ENCODE peak calls at places on chromosomes 11 and 22, in four cellular contexts. M, Z, C and P are unnamed samples.

GRCh38 chr11:69310934-69311766 is 17.2 kb downstream of the MYEOV start:
- DNase-seq in M (no peak), Z (no peak), C (peak), P (no peak)

GRCh38 chr11:43579171-43579918 is 101.2 kb upstream of the HSD17B12 start:
- DNase-seq in M (no peak), Z (peak), C (no peak), P (peak)

GRCh38 chr11:64400096-64400495 is 41.1 kb downstream of the RPS6KA4 start:
- DNase-seq in M (peak), Z (peak), C (no peak), P (peak)

GRCh38 chr11:116473236-116473769 is 299.5 kb downstream of the BUD13 start:
- DNase-seq in M (no peak), Z (peak), C (no peak), P (no peak)

GRCh38 chr11:58926251-58926650 is 13.0 kb upstream of the GLYATL1 start:
- DNase-seq in M (no peak), Z (peak), C (no peak), P (no peak)

GRCh38 chr22:23061471-23062280 is 8.6 kb upstream of the GNAZ start:
- DNase-seq in M (no peak), Z (no peak), C (peak), P (no peak)

GRCh38 chr11:111417011-111417765 is 38.1 kb upstream of the POU2AF1 start:
- DNase-seq in M (no peak), Z (no peak), C (no peak), P (no peak)

GRCh38 chr11:134734446-134734845 is 322.4 kb upstream of the B3GAT1 start:
- DNase-seq in M (peak), Z (no peak), C (no peak), P (no peak)

GRCh38 chr11:44765026-44765595 is 38.3 kb downstream of the TSPAN18 start:
- DNase-seq in M (no peak), Z (no peak), C (no peak), P (no peak)

GRCh38 chr22:44729391-44730012 is 22.9 kb upstream of the ARHGAP8 start:
- DNase-seq in M (peak), Z (peak), C (no peak), P (no peak)
- TF ChIP-seq CTCF in M (peak), Z (peak), C (peak), P (no peak)

GRCh38 chr11:75570559-75571139 is 8.6 kb downstream of the SERPINH1 start:
- DNase-seq in M (no peak), Z (no peak), C (no peak), P (no peak)

GRCh38 chr11:75568616-75569219 is 6.7 kb downstream of the SERPINH1 start:
- DNase-seq in M (no peak), Z (no peak), C (no peak), P (no peak)

GRCh38 chr11:75572744-75573143 is 10.7 kb downstream of the SERPINH1 start:
- DNase-seq in M (no peak), Z (no peak), C (no peak), P (no peak)

GRCh38 chr11:75574698-75575265 is 12.7 kb downstream of the SERPINH1 start:
- DNase-seq in M (no peak), Z (no peak), C (no peak), P (no peak)

GRCh38 chr11:75571625-75572024 is 9.6 kb downstream of the SERPINH1 start:
- DNase-seq in M (no peak), Z (no peak), C (peak), P (no peak)
- TF ChIP-seq CTCF in M (no peak), Z (no peak), C (no peak), P (no peak)

DNA sequence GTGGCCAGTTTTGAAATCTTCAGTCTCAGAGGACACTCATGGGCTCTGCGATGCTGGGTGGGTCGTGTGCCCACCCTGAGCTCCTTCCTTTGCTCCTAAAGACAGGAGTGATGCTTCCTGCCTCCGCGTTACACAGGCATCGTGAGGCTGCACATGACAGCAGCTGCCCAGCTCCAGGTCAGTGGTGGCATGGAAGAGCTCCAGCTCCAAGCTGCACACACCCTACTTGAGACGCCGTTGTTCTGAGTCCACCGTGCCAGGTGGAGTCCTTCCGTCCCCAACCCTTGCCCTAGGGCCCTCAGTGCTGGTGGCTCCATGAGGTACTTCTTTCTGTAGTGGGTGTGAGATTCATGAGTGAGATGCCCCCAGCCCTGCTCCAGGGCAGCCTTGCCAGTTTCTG is 794.1 kb downstream of the BRD1 start:
- DNase-seq in M (no peak), Z (no peak), C (peak), P (no peak)
- TF ChIP-seq CTCF in M (no peak), Z (no peak), C (no peak), P (no peak)

DNA sequence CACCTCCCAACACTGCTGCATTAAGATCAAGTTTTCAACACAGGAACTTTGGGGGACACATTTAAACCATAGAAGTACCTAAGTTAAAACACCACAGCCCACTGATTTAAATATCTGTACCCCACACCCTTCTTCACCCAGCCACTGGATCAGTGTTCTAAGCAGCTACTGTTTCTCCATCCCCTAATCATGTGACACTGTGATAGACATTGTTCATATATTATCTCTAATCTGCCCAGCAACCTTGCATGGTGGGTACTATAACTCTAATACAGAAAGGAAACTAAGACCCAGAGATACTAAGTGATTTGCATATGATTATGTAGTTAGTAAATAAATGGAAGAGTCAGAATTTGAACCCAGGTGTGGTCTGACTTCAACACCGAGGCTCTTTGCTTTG is 70.5 kb upstream of the NNMT start:
- DNase-seq in M (no peak), Z (no peak), C (no peak), P (no peak)
- TF ChIP-seq CTCF in M (no peak), Z (no peak), C (no peak), P (no peak)

DNA sequence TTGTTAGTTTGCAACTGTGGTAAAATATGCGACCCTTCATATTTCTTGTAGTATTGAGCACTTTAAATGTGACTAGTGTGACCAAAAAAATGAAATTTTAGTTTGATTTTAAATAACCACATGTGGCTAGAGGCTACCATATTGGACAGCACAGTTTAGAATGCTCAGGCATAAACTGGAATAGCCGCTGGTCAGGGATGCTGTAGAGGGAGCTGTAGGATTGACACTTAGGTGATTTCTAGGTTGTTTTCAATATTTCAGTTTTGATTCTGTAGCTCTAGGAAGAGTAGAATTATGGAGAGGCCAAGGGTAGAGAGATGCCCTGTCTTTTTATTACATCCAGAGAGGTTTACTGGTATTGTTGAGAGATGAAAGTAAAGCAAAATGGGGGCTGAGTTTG is 10.8 kb upstream of the VSIG10L2 start:
- DNase-seq in M (no peak), Z (no peak), C (no peak), P (no peak)
- TF ChIP-seq CTCF in M (peak), Z (no peak), C (no peak), P (no peak)

GRCh38 chr11:128689946-128690745 is 3.7 kb upstream of the FLI1 start:
- DNase-seq in M (no peak), Z (peak), C (no peak), P (no peak)

GRCh38 chr11:128692750-128693578 is 908 bp upstream of the FLI1 start:
- DNase-seq in M (peak), Z (peak), C (peak), P (peak)

GRCh38 chr11:128689586-128689945 is 4.3 kb upstream of the FLI1 start:
- DNase-seq in M (no peak), Z (no peak), C (no peak), P (no peak)

GRCh38 chr11:128690746-128691091 is 3.2 kb upstream of the FLI1 start:
- DNase-seq in M (no peak), Z (no peak), C (no peak), P (no peak)

GRCh38 chr11:128691802-128692749 is 1.8 kb upstream of the FLI1 start:
- DNase-seq in M (no peak), Z (no peak), C (no peak), P (no peak)
- TF ChIP-seq CTCF in M (peak), Z (peak), C (peak), P (no peak)

GRCh38 chr11:106156290-106156937 is 79.0 kb downstream of the AASDHPPT start:
- DNase-seq in M (peak), Z (peak), C (no peak), P (peak)
- TF ChIP-seq CTCF in M (peak), Z (peak), C (peak), P (peak)

DNA sequence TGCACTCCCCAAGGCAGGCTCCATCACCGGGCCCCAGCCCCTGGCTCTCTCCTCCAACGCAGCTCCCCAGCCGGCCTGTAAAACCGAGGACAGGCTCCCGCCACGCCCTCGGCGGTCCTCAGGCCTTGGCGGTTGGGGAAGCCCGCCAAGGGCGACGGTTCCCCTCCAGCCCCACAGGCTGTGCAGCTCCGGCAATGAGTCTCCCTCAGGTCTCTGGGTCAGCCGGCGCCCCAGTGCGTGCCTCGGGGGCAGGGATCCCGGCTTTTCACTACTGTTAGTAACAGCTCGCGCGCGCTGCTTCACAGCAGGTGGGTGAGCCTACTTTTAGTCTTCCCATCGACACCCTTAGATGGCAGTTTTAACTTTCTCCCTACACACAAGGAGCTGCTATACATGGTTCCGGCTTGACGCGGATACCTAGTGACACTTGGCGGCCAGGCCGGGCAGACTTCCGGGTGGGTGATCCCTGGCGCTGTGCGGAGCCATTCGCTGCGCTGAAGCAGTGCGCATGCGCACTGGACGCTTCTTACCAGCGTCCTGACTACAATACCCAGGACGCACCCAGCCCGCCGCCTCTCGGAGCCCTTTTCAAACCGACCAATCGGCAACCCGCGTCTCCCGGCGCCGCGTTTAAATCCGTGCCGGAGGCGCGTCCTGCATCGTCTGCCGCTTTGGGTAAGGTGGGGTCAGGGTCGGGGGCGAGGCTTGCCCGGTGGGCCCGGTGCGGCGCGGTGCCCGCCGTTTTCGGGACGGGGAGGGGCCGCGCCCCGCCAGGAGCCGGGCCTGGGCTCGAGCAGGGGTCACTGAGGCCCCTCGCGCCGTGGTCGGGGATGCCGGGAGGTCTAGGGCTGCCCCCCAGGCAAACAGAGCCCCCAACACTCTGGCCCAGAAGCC is at the start of gene GTSE1:
- DNase-seq in M (peak), Z (peak), C (peak), P (peak)
- TF ChIP-seq CTCF in M (no peak), Z (no peak), C (peak), P (no peak)

GRCh38 chr11:850777-851762 is 8.4 kb downstream of the TSPAN4 start:
- DNase-seq in M (no peak), Z (peak), C (no peak), P (no peak)
- TF ChIP-seq CTCF in M (peak), Z (no peak), C (no peak), P (no peak)